ENCODE peak calls at places on chromosomes 4 and X, in ten cellular contexts. L is substantia nigra; T is NCI-H1436; F is SW 1271; J is HTR-8/SVneo; C is left colon; X is CD4-positive, CD25-positive, alpha-beta regulatory T cell; A is GM12865; H is GM03348; Q is adrenal gland. S is an unnamed sample.

GRCh38 chr4:53490965-53491622 is 100.2 kb downstream of the LNX1 start:
- DNase-seq in F (peak), A (peak), H (peak), J (peak), Q (peak), L (no peak), C (no peak), X (no peak), T (peak), S (no peak)

GRCh38 chr4:154425514-154425913 is 66.1 kb downstream of the DCHS2 start:
- DNase-seq in A (no peak), T (no peak), Q (no peak), H (no peak), X (no peak), F (no peak), J (no peak), L (no peak), C (no peak), S (no peak)

GRCh38 chr4:70892086-70892769 is 9.9 kb upstream of the MOB1B start:
- DNase-seq in T (no peak), A (no peak), J (no peak), L (no peak), F (no peak), X (no peak), C (peak), H (no peak), Q (peak), S (no peak)

GRCh38 chr4:138911903-138912713 is 103.5 kb upstream of the NOCT start:
- DNase-seq in T (peak), X (no peak), F (no peak), L (no peak), Q (no peak), J (no peak), H (no peak), C (peak), A (no peak), S (no peak)

GRCh38 chr4:113147498-113148231 is 98.2 kb downstream of the ANK2 start:
- DNase-seq in C (no peak), Q (no peak), L (no peak), X (no peak), F (no peak), T (no peak), H (no peak), A (no peak), J (no peak), S (no peak)

GRCh38 chr4:7241587-7242125 is 49.3 kb downstream of the SORCS2 start:
- DNase-seq in F (no peak), Q (no peak), T (no peak), A (no peak), J (no peak), C (no peak), L (no peak), X (no peak), H (no peak), S (no peak)

GRCh38 chr4:6331018-6331417 is 61.4 kb downstream of the WFS1 start:
- DNase-seq in Q (no peak), A (peak), C (no peak), L (no peak), F (peak), J (no peak), T (no peak), X (no peak), H (peak), S (no peak)

GRCh38 chr4:54843106-54843505 is 185.3 kb downstream of the KIT start:
- DNase-seq in A (no peak), H (no peak), Q (no peak), L (no peak), F (no peak), C (no peak), X (no peak), T (no peak), J (no peak), S (no peak)

GRCh38 chr4:123478859-123479345 is 82.3 kb downstream of the SPRY1 start:
- DNase-seq in Q (no peak), T (no peak), X (no peak), F (no peak), L (no peak), C (no peak), H (peak), A (peak), J (peak), S (no peak)

GRCh38 chrX:56107320-56107719 is 124.8 kb upstream of the KLF8 start:
- DNase-seq in L (no peak), A (no peak), Q (no peak), T (no peak), J (no peak), H (no peak), F (no peak), X (no peak), C (no peak), S (no peak)

GRCh38 chr4:109010534-109010933 is 247.7 kb upstream of the ETNPPL start:
- DNase-seq in T (no peak), A (no peak), J (no peak), H (no peak), L (no peak), F (no peak), X (no peak), Q (no peak), C (no peak), S (no peak)

GRCh38 chrX:120358687-120359086 is 3.2 kb upstream of the ATP1B4 start:
- DNase-seq in F (no peak), L (no peak), T (peak), Q (no peak), C (no peak), A (no peak), H (peak), X (no peak), J (no peak), S (no peak)

GRCh38 chr4:135227842-135228241 is 1026.3 kb upstream of the PABPC4L start:
- DNase-seq in L (no peak), J (no peak), C (no peak), Q (no peak), A (no peak), H (no peak), F (no peak), X (no peak), T (no peak), S (no peak)

GRCh38 chrX:73563740-73564073 is 710 bp downstream of the CHIC1 start:
- DNase-seq in T (no peak), Q (no peak), H (no peak), L (no peak), X (no peak), F (peak), C (no peak), A (peak), J (no peak), S (peak)

GRCh38 chrX:130944230-130944629 is 41.2 kb upstream of the ENOX2 start:
- DNase-seq in A (no peak), Q (no peak), J (no peak), X (no peak), F (no peak), C (no peak), T (no peak), H (no peak), L (no peak), S (no peak)

GRCh38 chr4:139281212-139281611 is 1.2 kb upstream of the MGARP start:
- DNase-seq in J (no peak), Q (no peak), X (no peak), H (no peak), A (no peak), C (no peak), L (no peak), T (no peak), F (no peak), S (no peak)

GRCh38 chr4:9924750-9925149 is 96.5 kb downstream of the SLC2A9 start:
- DNase-seq in X (no peak), F (no peak), L (no peak), H (peak), A (no peak), J (no peak), C (no peak), T (no peak), Q (no peak), S (no peak)

GRCh38 chrX:63652086-63652775 is 132.8 kb downstream of the ARHGEF9 start:
- DNase-seq in J (no peak), X (no peak), L (no peak), F (no peak), H (no peak), Q (no peak), C (no peak), T (no peak), A (no peak), S (no peak)

S was measured in midbrain.